ENCODE peak calls at places on chromosomes 4 and X, in nine cellular contexts. N, Y, E, G, C, I, H, J and U are unnamed samples.

GRCh38 chr4:150739591-150739990 is 157.6 kb downstream of the MAB21L2 start:
- DNase-seq in Y (no peak), N (no peak), E (no peak), I (no peak), J (no peak), C (no peak), H (no peak), G (no peak), U (no peak)

GRCh38 chr4:86536166-86536565 is 57.9 kb upstream of the PTPN13 start:
- DNase-seq in H (no peak), J (no peak), N (no peak), C (no peak), G (no peak), Y (no peak), I (no peak), E (no peak), U (peak)

GRCh38 chr4:157655101-157655818 is 434.7 kb downstream of the GRIA2 start:
- DNase-seq in H (no peak), Y (peak), J (no peak), N (peak), I (no peak), C (peak), E (no peak), G (no peak), U (no peak)

GRCh38 chr4:178347091-178347490 is 904.9 kb upstream of the AGA start:
- DNase-seq in G (no peak), I (no peak), N (no peak), E (no peak), Y (no peak), J (no peak), C (no peak), H (no peak), U (no peak)

GRCh38 chrX:103520391-103520790 is 1.1 kb upstream of the RAB40A start:
- DNase-seq in C (no peak), G (no peak), Y (no peak), N (no peak), J (peak), I (peak), E (peak), H (no peak), U (peak)

GRCh38 chr4:7431696-7432530 is 2.8 kb downstream of the PSAPL1 start:
- DNase-seq in I (no peak), Y (peak), G (no peak), C (no peak), H (no peak), N (no peak), E (no peak), J (no peak), U (no peak)

GRCh38 chr4:37454263-37454800 is 209.8 kb downstream of the NWD2 start:
- DNase-seq in I (no peak), J (no peak), E (no peak), N (no peak), Y (no peak), C (no peak), G (no peak), H (no peak), U (no peak)

GRCh38 chrX:106000203-106000602 is 38.3 kb downstream of the SERPINA7 start:
- DNase-seq in N (no peak), E (no peak), I (no peak), C (no peak), H (no peak), Y (no peak), J (no peak), G (no peak), U (no peak)

GRCh38 chrX:23505531-23506303 is 161.6 kb upstream of the PRDX4 start:
- DNase-seq in N (no peak), C (no peak), G (no peak), H (no peak), E (no peak), Y (no peak), I (no peak), J (no peak), U (no peak)

GRCh38 chrX:15947648-15948317 is 93.2 kb upstream of the AP1S2 start:
- DNase-seq in I (peak), N (no peak), C (no peak), H (peak), J (peak), G (peak), E (peak), Y (no peak), U (peak)

GRCh38 chr4:47493238-47494123 is 8.4 kb downstream of the ATP10D start:
- DNase-seq in C (no peak), J (no peak), N (no peak), H (no peak), I (no peak), G (no peak), Y (no peak), E (no peak), U (no peak)

GRCh38 chr4:44985152-44985551 is 258.8 kb upstream of the GNPDA2 start:
- DNase-seq in H (no peak), G (no peak), J (no peak), N (no peak), E (no peak), C (no peak), Y (no peak), I (no peak), U (no peak)

GRCh38 chrX:154751669-154752271 is 893 bp upstream of the GAB3 start:
- DNase-seq in Y (no peak), J (no peak), G (no peak), N (no peak), C (no peak), H (no peak), I (no peak), E (no peak), U (no peak)

GRCh38 chr4:98260047-98260578 is 1.1 kb upstream of the RAP1GDS1 start:
- DNase-seq in N (peak), G (no peak), J (no peak), H (peak), Y (peak), C (peak), I (peak), E (no peak), U (peak)

GRCh38 chr4:161828061-161828460 is 335.7 kb downstream of the FSTL5 start:
- DNase-seq in H (peak), G (no peak), E (peak), I (no peak), N (no peak), C (no peak), Y (no peak), J (no peak), U (peak)

GRCh38 chr4:164109517-164109916 is 615.0 kb downstream of the TMA16 start:
- DNase-seq in I (no peak), J (peak), H (no peak), Y (no peak), E (no peak), C (no peak), N (no peak), G (no peak), U (no peak)

GRCh38 chr4:28373601-28374000 is 1513.0 kb downstream of the STIM2 start:
- DNase-seq in E (peak), G (peak), H (no peak), N (no peak), I (no peak), J (peak), Y (no peak), C (no peak), U (no peak)